ENCODE peak calls at places on chromosome 2, in ten cellular contexts. B, K, P, Q, Z, Y, A, U, D and T are unnamed samples.

GRCh38 chr2:85308951-85309555 is 18.7 kb downstream of the TGOLN2 start:
- DNase-seq in K (peak), D (peak), A (no peak), Q (no peak), P (no peak), Y (peak), Z (no peak), B (no peak), U (no peak), T (no peak)

GRCh38 chr2:197358927-197359326 is 48.3 kb upstream of the ANKRD44 start:
- DNase-seq in P (no peak), Q (no peak), U (peak), D (peak), K (no peak), B (no peak), Z (no peak), Y (no peak), A (no peak), T (no peak)

GRCh38 chr2:28394331-28394877 is 1.7 kb downstream of the FOSL2 start:
- DNase-seq in U (peak), Q (no peak), Y (peak), A (no peak), K (no peak), P (no peak), Z (peak), B (no peak), D (no peak), T (no peak)

GRCh38 chr2:170377469-170378207 is 199.7 kb downstream of the MYO3B start:
- DNase-seq in Y (no peak), U (no peak), Q (no peak), B (no peak), P (no peak), D (no peak), Z (no peak), K (no peak), A (no peak), T (no peak)

GRCh38 chr2:114769110-114769509 is 326.7 kb downstream of the DPP10 start:
- DNase-seq in P (no peak), U (no peak), Q (no peak), A (no peak), B (no peak), Z (no peak), K (no peak), D (no peak), Y (no peak), T (no peak)

GRCh38 chr2:44598731-44599529 is 237.2 kb downstream of the CAMKMT start:
- DNase-seq in P (no peak), Q (no peak), D (no peak), A (no peak), U (no peak), K (no peak), Y (no peak), B (no peak), Z (no peak), T (no peak)

GRCh38 chr2:26172189-26172865 is 561 bp upstream of the GAREM2 start:
- DNase-seq in Y (no peak), Z (no peak), U (no peak), A (no peak), D (no peak), K (no peak), B (no peak), Q (no peak), P (no peak), T (no peak)

GRCh38 chr2:235595420-235596010 is 101.7 kb downstream of the AGAP1 start:
- DNase-seq in Q (no peak), D (peak), B (peak), Z (peak), A (peak), K (peak), U (peak), P (peak), Y (peak), T (peak)

GRCh38 chr2:38427936-38428335 is 50.9 kb upstream of the ATL2 start:
- DNase-seq in Y (no peak), A (no peak), Z (no peak), Q (no peak), U (no peak), D (no peak), B (no peak), K (no peak), P (no peak), T (no peak)

GRCh38 chr2:105824446-105824845 is 79.7 kb downstream of the NCK2 start:
- DNase-seq in D (no peak), U (no peak), A (no peak), Y (no peak), Q (no peak), P (no peak), K (no peak), B (no peak), Z (no peak), T (no peak)

GRCh38 chr2:54724560-54725342 is 1.3 kb downstream of the EML6 start:
- DNase-seq in K (peak), A (peak), P (no peak), D (no peak), U (no peak), Z (peak), Y (peak), B (peak), Q (no peak), T (peak)

GRCh38 chr2:228652366-228652765 is 470.9 kb upstream of the SPHKAP start:
- DNase-seq in B (no peak), D (peak), Y (no peak), A (no peak), U (no peak), Q (no peak), P (no peak), Z (no peak), K (no peak), T (no peak)

GRCh38 chr2:127661072-127661618 is 14.2 kb downstream of the LIMS2 start:
- DNase-seq in U (peak), Y (no peak), P (no peak), Q (no peak), K (no peak), D (no peak), A (no peak), B (no peak), Z (no peak), T (no peak)

GRCh38 chr2:67486041-67486796 is 89.1 kb downstream of the ETAA1 start:
- DNase-seq in Q (no peak), A (no peak), B (no peak), U (no peak), K (no peak), D (peak), Z (no peak), Y (peak), P (no peak), T (no peak)

GRCh38 chr2:45681675-45682074 is 30.2 kb downstream of the PRKCE start:
- DNase-seq in K (no peak), B (no peak), P (peak), U (peak), Y (peak), D (peak), Z (no peak), Q (no peak), A (no peak), T (no peak)

GRCh38 chr2:96760986-96761832 is 507 bp downstream of the CNNM4 start:
- DNase-seq in K (peak), Z (no peak), U (peak), D (no peak), Y (peak), A (no peak), Q (peak), B (no peak), P (no peak), T (no peak)

GRCh38 chr2:196404276-196404675 is 232.9 kb upstream of the STK17B start:
- DNase-seq in A (no peak), U (no peak), Z (no peak), D (no peak), P (no peak), Q (no peak), B (no peak), Y (no peak), K (no peak), T (no peak)

GRCh38 chr2:113126845-113127645 is at the start of gene IL1RN:
- DNase-seq in A (no peak), Z (no peak), Q (no peak), B (no peak), K (no peak), Y (peak), U (no peak), P (no peak), D (no peak), T (no peak)

GRCh38 chr2:42234056-42234455 is 64.9 kb downstream of the EML4 start:
- DNase-seq in Q (no peak), Y (no peak), B (no peak), P (no peak), Z (no peak), A (no peak), U (peak), K (no peak), D (no peak), T (no peak)

GRCh38 chr2:159409116-159409800 is 122.8 kb upstream of the WDSUB1 start:
- DNase-seq in P (no peak), Z (no peak), A (no peak), Y (no peak), D (no peak), K (no peak), U (no peak), B (no peak), Q (no peak), T (no peak)

GRCh38 chr2:109185338-109185737 is 56.3 kb downstream of the SH3RF3 start:
- DNase-seq in Z (no peak), U (no peak), B (no peak), D (peak), P (no peak), K (no peak), Y (peak), A (no peak), Q (no peak), T (no peak)

GRCh38 chr2:201132518-201132917 is 16.6 kb downstream of the CFLAR start:
- DNase-seq in Q (no peak), P (no peak), B (no peak), A (no peak), D (no peak), Y (no peak), Z (no peak), K (no peak), U (no peak), T (no peak)

GRCh38 chr2:85248741-85249524 is 78.9 kb downstream of the TGOLN2 start:
- DNase-seq in U (peak), P (peak), B (no peak), Z (no peak), K (peak), D (peak), Y (peak), Q (no peak), A (no peak), T (no peak)

GRCh38 chr2:152571035-152571766 is 146.1 kb downstream of the PRPF40A start:
- DNase-seq in Q (no peak), P (no peak), U (no peak), K (no peak), B (no peak), A (no peak), Y (peak), D (peak), Z (no peak), T (no peak)

GRCh38 chr2:19569300-19569791 is 210.9 kb upstream of the OSR1 start:
- DNase-seq in P (no peak), Y (no peak), Z (no peak), K (no peak), A (no peak), B (no peak), U (peak), D (no peak), Q (no peak), T (no peak)

GRCh38 chr2:40431600-40431955 is 20.3 kb downstream of the SLC8A1 start:
- DNase-seq in P (peak), A (no peak), D (no peak), K (no peak), Z (no peak), Q (no peak), B (no peak), U (peak), Y (peak), T (no peak)

GRCh38 chr2:65916785-65917295 is 484.4 kb upstream of the SPRED2 start:
- DNase-seq in K (no peak), U (no peak), Z (no peak), Y (no peak), D (no peak), P (no peak), Q (no peak), B (no peak), A (no peak), T (no peak)

GRCh38 chr2:47715552-47715951 is 67.4 kb upstream of the MSH6 start:
- DNase-seq in U (no peak), D (no peak), Q (no peak), P (no peak), A (no peak), Y (no peak), Z (no peak), B (no peak), K (no peak), T (no peak)

GRCh38 chr2:460861-461260 is 173.0 kb upstream of the ALKAL2 start:
- DNase-seq in B (no peak), A (peak), K (no peak), Y (no peak), Q (peak), P (no peak), U (no peak), D (no peak), Z (peak), T (peak)

GRCh38 chr2:150042844-150043503 is 444.5 kb downstream of the RND3 start:
- DNase-seq in D (no peak), Y (no peak), P (no peak), B (no peak), K (peak), A (no peak), Q (no peak), Z (no peak), U (no peak), T (no peak)

GRCh38 chr2:188852752-188853151 is 121.4 kb upstream of the COL3A1 start:
- DNase-seq in U (no peak), A (no peak), K (no peak), P (no peak), B (no peak), Y (no peak), D (no peak), Z (no peak), Q (no peak), T (no peak)

GRCh38 chr2:185813707-185814106 is 75.1 kb downstream of the FSIP2 start:
- DNase-seq in Q (no peak), Z (no peak), A (no peak), K (no peak), U (no peak), D (no peak), B (no peak), Y (no peak), P (no peak), T (no peak)

GRCh38 chr2:85978883-85979780 is 90.3 kb upstream of the ST3GAL5 start:
- DNase-seq in A (no peak), Z (no peak), Y (no peak), K (no peak), Q (no peak), P (no peak), D (no peak), U (no peak), B (no peak), T (no peak)